ENCODE peak calls at places on chromosome 17, in nine cellular contexts. T is fibroblast of lung, B is H1, D is GM12878, Q is GM23338, L is GM23248, V is keratinocyte, A is hepatocyte, H is neural progenitor cell. E is an unnamed sample. For H3K4me1 and H3K36me3, the result is how much of the 10 kb centered on the place peaks cover.

GRCh38 chr17:33964344-33964979 is 290.6 kb upstream of the CCL2 start:
- DNase-seq in T (no peak), B (no peak), D (peak), Q (peak), L (no peak), V (no peak), A (peak), H (no peak), E (no peak)

GRCh38 chr17:2398655-2399571 is 1.9 kb downstream of the MNT start:
- DNase-seq in T (peak), B (no peak), D (no peak), Q (peak), L (peak), V (no peak), A (peak), H (peak), E (peak)

GRCh38 chr17:63774141-63774981 is at the start of gene DDX42:
- DNase-seq in T (peak), B (no peak), D (no peak), Q (peak), L (peak), V (no peak), A (peak), H (peak), E (peak)

GRCh38 chr17:74742153-74742515 is 5.1 kb downstream of the RAB37 start:
- DNase-seq in T (no peak), B (no peak), D (peak), Q (no peak), L (no peak), V (no peak), A (peak), H (no peak), E (peak)

GRCh38 chr17:39754958-39755549 is 17.3 kb downstream of the GRB7 start:
- DNase-seq in T (no peak), B (no peak), D (no peak), Q (peak), L (peak), V (no peak), A (peak), H (peak), E (no peak)

GRCh38 chr17:75755205-75755901 is 9.6 kb downstream of the GALK1 start:
- DNase-seq in T (no peak), B (no peak), D (no peak), Q (no peak), L (no peak), V (no peak), A (no peak), H (no peak), E (no peak)

GRCh38 chr17:1170739-1171138 is 9.0 kb downstream of the ABR start:
- DNase-seq in T (no peak), B (no peak), D (no peak), Q (peak), L (no peak), V (no peak), A (no peak), H (no peak), E (peak)

GRCh38 chr17:77453613-77454559 is 313.1 kb downstream of the SEC14L1 start:
- DNase-seq in T (no peak), B (no peak), D (no peak), Q (no peak), L (no peak), V (no peak), A (peak), H (no peak), E (no peak)

GRCh38 chr17:6056104-6056503 is 14.1 kb upstream of the WSCD1 start:
- DNase-seq in T (no peak), B (no peak), D (no peak), Q (no peak), L (no peak), V (no peak), A (no peak), H (no peak), E (no peak)

GRCh38 chr17:149231-149630 is 11.9 kb downstream of the SCGB1C2 start:
- DNase-seq in T (no peak), B (no peak), D (no peak), Q (no peak), L (no peak), V (no peak), A (no peak), H (no peak), E (no peak)

GRCh38 chr17:50117202-50118040 is 12.5 kb downstream of the SAMD14 start:
- DNase-seq in T (peak), B (no peak), D (no peak), Q (peak), L (peak), V (no peak), A (peak), H (peak), E (no peak)

GRCh38 chr17:70622382-70623260 is 453.3 kb downstream of the KCNJ2 start:
- DNase-seq in T (peak), B (peak), D (no peak), Q (peak), L (peak), V (no peak), A (peak), H (peak), E (peak)

GRCh38 chr17:60060474-60060873 is 18.2 kb downstream of the HEATR6 start:
- DNase-seq in T (no peak), B (no peak), D (no peak), Q (no peak), L (no peak), V (no peak), A (no peak), H (no peak), E (no peak)

GRCh38 chr17:15377200-15377599 is 35.8 kb upstream of the TEKT3 start:
- DNase-seq in T (peak), B (no peak), D (no peak), Q (no peak), L (peak), V (no peak), A (peak), H (no peak), E (no peak)

GRCh38 chr17:80845121-80845862 is 146.3 kb upstream of the CHMP6 start:
- DNase-seq in T (no peak), B (no peak), D (no peak), Q (no peak), L (no peak), V (no peak), A (no peak), H (no peak), E (no peak)

GRCh38 chr17:57294629-57295501 is 38.5 kb downstream of the MSI2 start:
- DNase-seq in T (peak), B (no peak), D (no peak), Q (peak), L (no peak), V (no peak), A (no peak), H (no peak), E (no peak)

GRCh38 chr17:28973414-28973813 is 22.1 kb upstream of the PHF12 start:
- DNase-seq in T (peak), B (no peak), D (no peak), Q (no peak), L (peak), V (no peak), A (peak), H (no peak), E (no peak)

GRCh38 chr17:80956321-80957190 is 35.1 kb upstream of the CHMP6 start:
- DNase-seq in T (no peak), B (no peak), D (no peak), Q (no peak), L (no peak), V (no peak), A (no peak), H (peak), E (no peak)

GRCh38 chr17:51050291-51051033 is 70.2 kb downstream of the SPAG9 start:
- DNase-seq in T (no peak), B (no peak), D (peak), Q (no peak), L (peak), V (peak), A (peak), H (no peak), E (no peak)

GRCh38 chr17:81538651-81539570 is 10.7 kb downstream of the FSCN2 start:
- DNase-seq in T (no peak), B (no peak), D (no peak), Q (no peak), L (no peak), V (no peak), A (no peak), H (no peak), E (no peak)

GRCh38 chr17:19753661-19754463 is 5.8 kb upstream of the ALDH3A1 start:
- DNase-seq in T (no peak), B (no peak), D (no peak), Q (peak), L (peak), V (no peak), A (no peak), H (peak), E (peak)

GRCh38 chr17:2347805-2348685 is 10.7 kb downstream of the SGSM2 start:
- DNase-seq in T (peak), B (peak), D (no peak), Q (peak), L (peak), V (no peak), A (peak), H (peak), E (peak)

GRCh38 chr17:36647598-36647997 is 46.2 kb downstream of the MRM1 start:
- DNase-seq in T (no peak), B (no peak), D (no peak), Q (peak), L (no peak), V (no peak), A (no peak), H (peak), E (no peak)

GRCh38 chr17:7177954-7178477 is 1.2 kb downstream of the ASGR1 start:
- DNase-seq in T (no peak), B (no peak), D (no peak), Q (peak), L (peak), V (no peak), A (peak), H (peak), E (peak)

GRCh38 chr17:59763861-59764260 is 56.4 kb downstream of the VMP1 start:
- DNase-seq in T (peak), B (no peak), D (no peak), Q (no peak), L (peak), V (no peak), A (no peak), H (no peak), E (peak)

GRCh38 chr17:56018202-56018601 is 135.1 kb upstream of the ANKFN1 start:
- DNase-seq in T (no peak), B (no peak), D (no peak), Q (no peak), L (no peak), V (no peak), A (no peak), H (no peak), E (no peak)

DNA sequence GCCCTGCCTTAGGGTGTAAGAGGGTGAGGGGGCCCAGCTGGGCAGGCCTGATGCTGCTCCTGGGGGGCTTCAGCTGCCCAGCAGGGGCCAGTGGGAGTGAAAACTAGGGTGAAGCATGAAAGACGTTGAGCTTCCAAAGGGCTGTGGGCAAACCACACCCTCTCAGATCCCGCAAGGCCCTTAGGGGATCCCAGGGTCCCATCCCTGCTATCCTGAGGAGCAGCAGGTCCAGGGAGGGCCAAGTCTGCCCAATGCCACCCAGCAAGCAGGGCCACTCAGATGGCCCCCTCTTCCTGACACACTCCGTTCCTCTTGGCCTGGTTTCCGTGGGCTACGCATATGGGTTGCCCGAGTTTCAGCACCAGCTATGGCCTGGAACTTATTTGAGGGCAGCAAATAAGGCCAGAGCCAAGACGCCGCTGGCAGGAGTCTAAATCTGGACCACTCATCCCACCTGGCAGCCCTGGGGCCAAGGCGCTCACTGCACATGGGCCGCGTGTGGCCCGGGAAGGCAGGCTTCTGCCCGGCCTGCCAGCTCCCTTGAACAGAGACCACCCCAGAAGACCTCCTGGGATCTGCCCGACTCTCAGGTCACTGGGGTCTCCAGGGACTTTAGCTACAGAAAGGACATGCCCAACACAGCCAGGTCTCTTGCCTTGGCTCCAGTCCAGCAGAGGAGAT is 4.2 kb downstream of the ATP2A3 start:
- DNase-seq in T (no peak), B (no peak), D (no peak), Q (no peak), L (no peak), V (no peak), A (no peak), H (no peak), E (no peak)
- H3K4me1 ChIP-seq in T (under half), B (under half), D (under half), Q (under half), L (under half), V (under half), A (under half), H (under half), E (under half)

GRCh38 chr17:9079461-9080103 is 58.3 kb downstream of the NTN1 start:
- DNase-seq in T (no peak), B (no peak), D (no peak), Q (no peak), L (no peak), V (no peak), A (no peak), H (no peak), E (no peak)

GRCh38 chr17:9080983-9081382 is 59.7 kb downstream of the NTN1 start:
- DNase-seq in T (no peak), B (no peak), D (no peak), Q (no peak), L (no peak), V (no peak), A (no peak), H (no peak), E (no peak)

DNA sequence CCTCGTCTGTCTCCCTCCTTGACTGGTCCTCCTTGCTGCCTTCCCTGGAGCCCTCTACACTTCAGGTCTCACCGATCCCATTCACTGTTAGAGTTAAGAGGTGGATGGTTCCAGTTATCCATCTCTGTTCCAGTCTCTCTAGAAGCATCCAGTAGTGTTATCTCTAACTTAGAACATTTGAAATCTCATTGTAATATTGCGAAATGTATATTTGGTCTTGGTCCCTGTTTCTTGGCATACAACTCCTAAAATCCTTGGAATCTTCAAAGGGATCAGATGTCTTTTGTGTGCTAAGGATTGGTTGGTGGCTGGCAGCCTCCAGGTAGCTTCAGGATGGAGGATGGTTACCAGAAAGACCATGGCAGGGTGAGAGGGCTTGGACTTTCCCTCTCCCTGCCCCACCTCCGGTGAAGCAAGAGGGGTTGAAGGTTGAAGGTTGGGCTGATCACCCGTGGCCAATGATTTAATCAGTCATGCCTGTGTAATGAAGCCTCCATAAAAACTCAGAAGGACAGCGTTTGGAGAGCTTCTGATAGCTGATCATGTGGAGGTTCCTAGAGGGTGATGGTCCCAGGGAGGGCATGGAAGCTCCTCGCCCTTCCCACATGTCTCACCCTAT is 59.1 kb downstream of the NTN1 start:
- DNase-seq in T (no peak), B (no peak), D (no peak), Q (no peak), L (no peak), V (no peak), A (no peak), H (no peak), E (no peak)
- H3K36me3 ChIP-seq in T (under half), B (under half), D (under half), Q (under half), L (under half), V (under half), A (under half), H (under half), E (under half)

GRCh38 chr17:41865596-41865893 is 322 bp upstream of the KLHL11 start:
- DNase-seq in T (no peak), B (no peak), D (peak), Q (no peak), L (no peak), V (peak), A (no peak), H (no peak), E (no peak)
- H2AFZ ChIP-seq in T (peak), B (peak), D (peak), Q (no peak), L (peak), V (peak), A (peak), H (peak), E (peak)

GRCh38 chr17:58527306-58527705 is 12.9 kb upstream of the MTMR4 start:
- DNase-seq in T (no peak), B (no peak), D (no peak), Q (peak), L (peak), V (no peak), A (no peak), H (no peak), E (peak)

GRCh38 chr17:58530655-58531054 is 16.2 kb upstream of the MTMR4 start:
- DNase-seq in T (no peak), B (no peak), D (no peak), Q (no peak), L (no peak), V (no peak), A (no peak), H (peak), E (no peak)

GRCh38 chr17:58529275-58529674 is 14.8 kb upstream of the MTMR4 start:
- DNase-seq in T (no peak), B (no peak), D (no peak), Q (no peak), L (no peak), V (no peak), A (no peak), H (peak), E (no peak)

GRCh38 chr17:58527949-58528348 is 13.5 kb upstream of the MTMR4 start:
- DNase-seq in T (no peak), B (no peak), D (no peak), Q (no peak), L (peak), V (no peak), A (no peak), H (no peak), E (no peak)

GRCh38 chr17:58528443-58528842 is 14.0 kb upstream of the MTMR4 start:
- DNase-seq in T (no peak), B (no peak), D (no peak), Q (no peak), L (no peak), V (no peak), A (no peak), H (no peak), E (no peak)
- H3K4me1 ChIP-seq in T (under half), B (under half), D (under half), Q (under half), L (under half), V (under half), A (under half), H (under half), E (under half)

DNA sequence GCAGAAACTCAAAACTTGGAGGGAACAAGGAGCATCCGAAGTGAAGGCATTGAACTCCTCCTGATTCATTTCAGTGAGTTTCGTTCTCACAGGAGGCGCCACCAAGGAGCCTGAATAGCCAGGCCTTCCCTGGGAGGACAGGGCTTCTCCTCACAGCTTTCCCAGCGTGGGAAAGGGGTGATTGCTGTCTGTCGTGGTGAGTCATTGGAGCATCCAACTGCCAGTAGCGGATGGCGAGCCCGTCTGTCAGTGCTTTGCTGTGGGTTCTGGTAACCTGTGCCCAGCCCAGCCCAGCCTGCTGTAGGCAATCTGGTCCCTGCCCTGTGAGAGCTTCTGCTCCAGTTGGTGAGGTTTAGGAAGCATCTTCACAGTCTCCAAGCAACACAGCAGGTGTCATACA is 28.3 kb downstream of the PLCD3 start:
- DNase-seq in T (no peak), B (no peak), D (no peak), Q (no peak), L (no peak), V (no peak), A (no peak), H (no peak), E (no peak)
- H3K36me3 ChIP-seq in T (under half), B (under half), D (half or more), Q (under half), L (under half), V (half or more), A (under half), H (under half), E (under half)

GRCh38 chr17:48317732-48318131 is 112.3 kb downstream of the SKAP1 start:
- DNase-seq in T (no peak), B (no peak), D (no peak), Q (no peak), L (no peak), V (no peak), A (no peak), H (no peak), E (no peak)
- H2AFZ ChIP-seq in T (no peak), B (no peak), D (no peak), Q (no peak), L (no peak), V (no peak), A (no peak), H (no peak), E (no peak)

GRCh38 chr17:38355256-38355655 is 3.6 kb downstream of the SOCS7 start:
- DNase-seq in T (no peak), B (no peak), D (no peak), Q (no peak), L (no peak), V (no peak), A (no peak), H (no peak), E (no peak)
- H3K4me1 ChIP-seq in T (under half), B (under half), D (under half), Q (half or more), L (under half), V (under half), A (under half), H (under half), E (under half)

DNA sequence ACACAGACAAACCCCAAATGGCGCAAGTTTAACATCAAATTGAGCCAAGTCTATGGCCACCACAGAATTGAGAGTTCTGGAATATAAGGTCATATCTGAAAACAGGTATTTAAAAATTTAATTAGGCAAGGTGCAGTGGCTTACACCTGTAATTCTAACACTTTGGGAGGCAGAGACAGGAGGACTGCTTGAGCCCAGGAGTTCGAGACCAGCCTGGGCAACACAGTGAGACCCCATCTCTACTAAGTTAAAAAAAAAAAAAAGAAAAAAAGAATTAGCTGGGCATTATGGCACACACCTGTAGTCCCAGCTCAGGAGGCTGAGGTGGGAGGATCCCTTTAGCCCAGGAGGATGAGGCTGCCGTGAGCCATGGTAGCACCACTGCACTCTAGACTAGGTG is 19.1 kb downstream of the NFE2L1 start:
- DNase-seq in T (no peak), B (no peak), D (no peak), Q (no peak), L (no peak), V (no peak), A (no peak), H (no peak), E (no peak)
- H3K36me3 ChIP-seq in T (under half), B (under half), D (under half), Q (under half), L (under half), V (under half), A (under half), H (under half), E (under half)

E was measured in PC-9.